ENCODE peak calls at places on chromosome 9, in five cellular contexts. One of them, this sample, is unnamed.

GRCh38 chr9:93081931-93082330 is 14.1 kb upstream of the CARD19 start:
- DNase-seq in HepG2: no peak
- DNase-seq in SK-N-SH: no peak
- DNase-seq in K562: no peak
- DNase-seq in GM12878: no peak
- DNase-seq in this sample: no peak

GRCh38 chr9:5671711-5672353 is 42.9 kb downstream of the RIC1 start:
- DNase-seq in HepG2: no peak
- DNase-seq in SK-N-SH: no peak
- DNase-seq in K562: no peak
- DNase-seq in GM12878: peak; percentile 17
- DNase-seq in this sample: peak; percentile 78

GRCh38 chr9:87751423-87751822 is 25.5 kb downstream of the CTSL start:
- DNase-seq in HepG2: no peak
- DNase-seq in SK-N-SH: no peak
- DNase-seq in K562: no peak
- DNase-seq in GM12878: no peak
- DNase-seq in this sample: no peak

GRCh38 chr9:115957571-115957970 is 196.0 kb upstream of the PAPPA start:
- DNase-seq in HepG2: no peak
- DNase-seq in SK-N-SH: no peak
- DNase-seq in K562: no peak
- DNase-seq in GM12878: no peak
- DNase-seq in this sample: no peak

GRCh38 chr9:129834489-129835127 is 467 bp downstream of the C9orf78 start:
- DNase-seq in HepG2: peak; percentile 7
- DNase-seq in SK-N-SH: peak; percentile 44
- DNase-seq in K562: no peak
- DNase-seq in GM12878: no peak
- DNase-seq in this sample: no peak

GRCh38 chr9:113516840-113517577 is 53.5 kb downstream of the RGS3 start:
- DNase-seq in HepG2: no peak
- DNase-seq in SK-N-SH: no peak
- DNase-seq in K562: no peak
- DNase-seq in GM12878: peak; percentile 98
- DNase-seq in this sample: no peak

GRCh38 chr9:96199006-96199405 is 103.0 kb downstream of the HSD17B3 start:
- DNase-seq in HepG2: no peak
- DNase-seq in SK-N-SH: no peak
- DNase-seq in K562: no peak
- DNase-seq in GM12878: no peak
- DNase-seq in this sample: no peak

GRCh38 chr9:19552693-19553092 is 143.9 kb downstream of the ACER2 start:
- DNase-seq in HepG2: no peak
- DNase-seq in SK-N-SH: no peak
- DNase-seq in K562: no peak
- DNase-seq in GM12878: no peak
- DNase-seq in this sample: no peak

GRCh38 chr9:16871358-16872151 is 1.1 kb upstream of the BNC2 start:
- DNase-seq in HepG2: no peak
- DNase-seq in SK-N-SH: peak; percentile 69
- DNase-seq in K562: no peak
- DNase-seq in GM12878: no peak
- DNase-seq in this sample: no peak

GRCh38 chr9:137301086-137301947 is 754 bp downstream of the NRARP start:
- DNase-seq in HepG2: no peak
- DNase-seq in SK-N-SH: peak; percentile 86
- DNase-seq in K562: peak; percentile 85
- DNase-seq in GM12878: no peak
- DNase-seq in this sample: peak; percentile 29

GRCh38 chr9:16275795-16276624 is 594.5 kb downstream of the BNC2 start:
- DNase-seq in HepG2: no peak
- DNase-seq in SK-N-SH: no peak
- DNase-seq in K562: no peak
- DNase-seq in GM12878: no peak
- DNase-seq in this sample: no peak

GRCh38 chr9:130728721-130729120 is 35.1 kb downstream of the EXOSC2 start:
- DNase-seq in HepG2: no peak
- DNase-seq in SK-N-SH: no peak
- DNase-seq in K562: no peak
- DNase-seq in GM12878: no peak
- DNase-seq in this sample: peak; percentile 54

GRCh38 chr9:69215774-69216482 is 41.9 kb downstream of the TJP2 start:
- DNase-seq in HepG2: no peak
- DNase-seq in SK-N-SH: no peak
- DNase-seq in K562: peak; percentile 71
- DNase-seq in GM12878: no peak
- DNase-seq in this sample: no peak

GRCh38 chr9:105438136-105438839 is 9.5 kb upstream of the FSD1L start:
- DNase-seq in HepG2: no peak
- DNase-seq in SK-N-SH: no peak
- DNase-seq in K562: no peak
- DNase-seq in GM12878: no peak
- DNase-seq in this sample: no peak

GRCh38 chr9:126505697-126506346 is 107.9 kb upstream of the LMX1B start:
- DNase-seq in HepG2: no peak
- DNase-seq in SK-N-SH: no peak
- DNase-seq in K562: no peak
- DNase-seq in GM12878: no peak
- DNase-seq in this sample: no peak

GRCh38 chr9:20197976-20198685 is 409.3 kb upstream of the SLC24A2 start:
- DNase-seq in HepG2: no peak
- DNase-seq in SK-N-SH: peak; percentile 10
- DNase-seq in K562: no peak
- DNase-seq in GM12878: no peak
- DNase-seq in this sample: no peak

GRCh38 chr9:87063883-87064282 is 116.6 kb upstream of the GAS1 start:
- DNase-seq in HepG2: no peak
- DNase-seq in SK-N-SH: no peak
- DNase-seq in K562: no peak
- DNase-seq in GM12878: no peak
- DNase-seq in this sample: no peak

GRCh38 chr9:104586496-104587180 is 12.6 kb downstream of the OR13C5 start:
- DNase-seq in HepG2: no peak
- DNase-seq in SK-N-SH: no peak
- DNase-seq in K562: no peak
- DNase-seq in GM12878: no peak
- DNase-seq in this sample: no peak

GRCh38 chr9:112110773-112111106 is 64.4 kb downstream of the SUSD1 start:
- DNase-seq in HepG2: no peak
- DNase-seq in SK-N-SH: no peak
- DNase-seq in K562: no peak
- DNase-seq in GM12878: no peak
- DNase-seq in this sample: no peak

GRCh38 chr9:135939351-135940265 is 21.6 kb downstream of the UBAC1 start:
- DNase-seq in HepG2: no peak
- DNase-seq in SK-N-SH: no peak
- DNase-seq in K562: no peak
- DNase-seq in GM12878: no peak
- DNase-seq in this sample: no peak

GRCh38 chr9:110432253-110432652 is 94.6 kb upstream of the TXNDC8 start:
- DNase-seq in HepG2: no peak
- DNase-seq in SK-N-SH: no peak
- DNase-seq in K562: peak; percentile 52
- DNase-seq in GM12878: no peak
- DNase-seq in this sample: no peak

DNA sequence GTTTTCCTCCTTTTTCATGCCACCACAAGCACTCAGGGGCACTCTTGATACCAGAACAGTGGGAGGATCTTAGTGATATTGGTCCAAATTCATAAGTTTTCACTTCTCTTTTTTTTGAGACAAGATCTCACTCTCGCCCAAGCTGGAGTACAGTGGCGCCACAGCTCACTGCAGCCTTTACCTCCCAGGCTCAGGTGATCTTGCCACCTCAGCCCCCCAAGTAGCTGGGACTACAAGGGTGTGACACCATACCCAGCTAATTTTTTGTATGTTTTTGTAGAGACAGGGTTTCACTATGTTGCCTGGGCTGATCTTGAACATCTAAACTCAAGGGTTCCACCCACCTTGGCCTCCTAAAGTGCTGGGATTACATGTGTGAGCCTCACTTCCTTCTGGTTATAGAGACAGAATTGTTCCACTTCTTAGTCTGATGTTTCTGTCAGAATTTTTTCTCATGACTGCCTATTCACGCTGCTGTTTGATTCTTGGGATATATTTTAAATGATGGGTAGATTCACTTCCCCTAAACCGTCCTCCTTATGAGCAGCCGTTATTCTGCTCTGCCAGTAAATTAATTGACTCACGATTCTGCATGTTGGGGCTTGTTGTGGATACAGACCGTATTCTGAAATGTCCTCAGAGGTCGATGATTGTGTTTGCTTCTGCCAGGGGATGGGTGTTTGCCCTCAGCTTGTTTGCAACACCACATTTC is 30.8 kb downstream of the MTAP start:
- DNase-seq in HepG2: no peak
- DNase-seq in SK-N-SH: no peak
- DNase-seq in K562: no peak
- DNase-seq in GM12878: peak; percentile 61
- DNase-seq in this sample: no peak
- TF ChIP-seq ZBTB33 in HepG2: no peak
- TF ChIP-seq ZBTB33 in SK-N-SH: no peak
- TF ChIP-seq ZBTB33 in K562: no peak
- TF ChIP-seq ZBTB33 in GM12878: no peak
- TF ChIP-seq ZBTB33 in this sample: no peak

DNA sequence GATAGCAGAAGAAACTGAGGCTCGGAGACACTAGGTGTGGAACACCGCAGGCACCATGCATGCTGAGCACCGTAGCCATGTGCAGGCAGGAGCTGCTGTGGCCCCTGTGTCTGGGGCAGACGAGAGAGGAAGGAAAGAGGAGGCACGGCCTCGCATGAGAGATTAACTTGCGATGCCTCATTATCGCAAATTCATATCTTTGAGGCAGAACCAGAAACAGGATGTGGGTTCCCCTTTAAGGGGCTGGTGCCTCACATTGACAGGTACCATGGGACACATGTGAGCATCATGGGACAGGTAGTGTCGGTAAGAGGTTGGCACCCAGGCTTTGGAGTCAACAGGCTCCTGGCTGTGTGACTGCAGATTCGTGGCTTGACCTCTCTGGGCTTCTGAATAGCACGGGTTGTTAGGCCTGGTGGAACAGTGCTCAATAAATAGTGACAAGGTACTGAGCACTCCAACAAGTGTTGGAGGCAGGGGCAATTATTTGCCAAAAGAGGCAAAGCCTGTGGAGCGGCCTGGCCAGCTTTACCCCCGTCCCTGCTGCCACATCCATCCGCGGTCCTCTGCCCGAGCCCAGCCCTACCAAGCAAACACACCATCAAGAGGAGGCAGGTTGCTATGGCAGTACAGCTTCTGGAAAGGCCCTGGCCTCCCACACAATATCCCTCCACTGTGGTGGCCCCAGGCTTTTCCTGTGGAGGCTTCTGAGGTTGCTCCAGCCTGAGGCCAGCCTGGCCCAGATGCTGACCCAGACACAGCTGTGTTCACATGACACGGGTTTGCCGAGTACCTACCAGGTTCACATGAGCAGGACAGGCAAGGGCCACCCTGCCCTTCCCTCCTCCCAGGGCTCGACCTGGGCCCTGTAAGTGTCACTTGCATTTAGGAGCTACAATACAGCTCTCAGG is 40.6 kb downstream of the NAIF1 start:
- DNase-seq in HepG2: no peak
- DNase-seq in SK-N-SH: peak; percentile 39
- DNase-seq in K562: no peak
- DNase-seq in GM12878: peak; percentile 86
- DNase-seq in this sample: no peak
- TF ChIP-seq YY1 in HepG2: no peak
- TF ChIP-seq YY1 in SK-N-SH: no peak
- TF ChIP-seq YY1 in K562: no peak
- TF ChIP-seq YY1 in GM12878: no peak
- TF ChIP-seq YY1 in this sample: no peak

DNA sequence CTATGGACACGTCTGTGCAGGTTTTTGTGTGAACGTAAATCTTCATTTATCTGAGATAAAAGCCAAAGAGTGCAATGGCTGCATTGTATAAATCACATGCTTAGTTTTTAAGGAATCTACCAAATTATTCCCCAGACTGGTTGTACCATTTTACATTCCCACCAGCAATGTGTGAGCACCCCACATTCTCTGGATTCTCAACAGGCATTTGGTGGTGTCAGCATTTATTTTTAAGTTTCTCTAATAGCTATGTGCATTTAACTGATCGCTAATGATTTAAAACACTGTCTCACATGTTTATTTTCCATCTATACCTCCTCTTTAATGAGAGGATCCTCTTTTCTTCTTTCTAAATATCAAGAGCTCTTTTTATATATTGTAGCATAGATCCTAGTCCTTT is 13.9 kb upstream of the ANKRD18A start:
- DNase-seq in HepG2: no peak
- DNase-seq in SK-N-SH: no peak
- DNase-seq in K562: no peak
- DNase-seq in GM12878: no peak
- DNase-seq in this sample: no peak
- H3K4me3 ChIP-seq in HepG2: no peak overlapping the region
- H3K4me3 ChIP-seq in SK-N-SH: no peak overlapping the region
- H3K4me3 ChIP-seq in K562: no peak overlapping the region
- H3K4me3 ChIP-seq in GM12878: no peak overlapping the region
- H3K4me3 ChIP-seq in this sample: no peak overlapping the region

GRCh38 chr9:81071108-81071507 is 618.2 kb downstream of the TLE1 start:
- DNase-seq in HepG2: no peak
- DNase-seq in SK-N-SH: peak; percentile 1
- DNase-seq in K562: no peak
- DNase-seq in GM12878: no peak
- DNase-seq in this sample: no peak

GRCh38 chr9:81069923-81070322 is 619.4 kb downstream of the TLE1 start:
- DNase-seq in HepG2: no peak
- DNase-seq in SK-N-SH: no peak
- DNase-seq in K562: no peak
- DNase-seq in GM12878: no peak
- DNase-seq in this sample: no peak

GRCh38 chr9:81070689-81071088 is 618.7 kb downstream of the TLE1 start:
- DNase-seq in HepG2: no peak
- DNase-seq in SK-N-SH: no peak
- DNase-seq in K562: no peak
- DNase-seq in GM12878: no peak
- DNase-seq in this sample: no peak

GRCh38 chr9:81072758-81073157 is 616.6 kb downstream of the TLE1 start:
- DNase-seq in HepG2: no peak
- DNase-seq in SK-N-SH: no peak
- DNase-seq in K562: no peak
- DNase-seq in GM12878: no peak
- DNase-seq in this sample: no peak

DNA sequence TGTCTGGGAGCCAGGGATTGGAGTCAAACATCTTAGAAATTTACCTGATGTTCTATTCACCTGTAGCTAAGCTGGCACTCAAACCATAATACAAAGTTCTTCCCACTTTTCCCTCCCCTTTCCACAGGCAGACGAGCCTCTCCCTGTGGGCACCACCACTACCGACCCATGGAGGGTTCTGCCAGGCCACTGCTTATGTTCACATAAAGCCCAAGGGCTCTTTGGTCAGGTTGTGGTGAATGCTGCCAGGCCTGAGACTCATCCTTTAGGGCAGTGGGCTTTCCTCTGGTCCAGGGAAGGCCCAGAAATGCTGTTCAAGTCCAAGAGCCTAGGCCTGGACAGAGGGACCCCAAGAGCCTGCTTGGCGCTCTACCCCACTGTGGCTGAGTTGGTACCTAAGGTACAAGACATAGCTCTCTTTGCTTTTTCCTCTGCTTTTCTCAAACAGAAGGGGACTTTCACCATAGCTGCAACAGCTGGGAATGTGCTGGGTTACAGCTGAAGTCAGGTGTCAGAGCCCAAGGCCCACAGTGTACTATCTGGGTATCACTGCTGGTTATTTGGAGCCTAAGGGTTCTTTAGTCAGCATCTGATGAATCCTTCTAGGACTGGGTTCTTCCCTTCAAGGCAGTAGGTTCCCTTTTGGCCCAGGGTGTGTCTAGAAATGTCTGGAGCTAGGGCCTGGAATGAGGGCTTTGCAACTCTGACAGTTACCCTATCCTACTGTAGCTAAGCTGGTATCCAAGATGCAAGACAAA is 620.1 kb downstream of the TLE1 start:
- DNase-seq in HepG2: no peak
- DNase-seq in SK-N-SH: no peak
- DNase-seq in K562: no peak
- DNase-seq in GM12878: no peak
- DNase-seq in this sample: no peak
- TF ChIP-seq ZBTB33 in HepG2: no peak
- TF ChIP-seq ZBTB33 in SK-N-SH: no peak
- TF ChIP-seq ZBTB33 in K562: no peak
- TF ChIP-seq ZBTB33 in GM12878: no peak
- TF ChIP-seq ZBTB33 in this sample: no peak

This sample was measured in HCT116.